ENCODE peak calls at places on chromosomes 7 and 10, in six cellular contexts. One of them, this sample, is unnamed.

GRCh38 chr10:69797959-69798358 is 3.7 kb upstream of the COL13A1 start:
- DNase-seq in SK-N-SH: no peak
- DNase-seq in progenitor cell of endocrine pancreas: no peak
- DNase-seq in cardiac fibroblast: no peak
- DNase-seq in GM13977: no peak
- DNase-seq in adrenal gland: no peak
- DNase-seq in this sample: no peak

GRCh38 chr10:46175311-46175710 is 111.5 kb upstream of the ANTXRL start:
- DNase-seq in cardiac fibroblast: no peak
- DNase-seq in adrenal gland: no peak
- DNase-seq in GM13977: no peak
- DNase-seq in progenitor cell of endocrine pancreas: no peak
- DNase-seq in SK-N-SH: no peak
- DNase-seq in this sample: no peak

GRCh38 chr7:107164092-107164491 is 4.7 kb upstream of the HBP1 start:
- DNase-seq in adrenal gland: no peak
- DNase-seq in GM13977: no peak
- DNase-seq in cardiac fibroblast: peak; percentile 18
- DNase-seq in progenitor cell of endocrine pancreas: no peak
- DNase-seq in SK-N-SH: no peak
- DNase-seq in this sample: no peak

GRCh38 chr10:62543981-62544380 is 169.8 kb downstream of the ZNF365 start:
- DNase-seq in GM13977: no peak
- DNase-seq in adrenal gland: no peak
- DNase-seq in cardiac fibroblast: no peak
- DNase-seq in SK-N-SH: no peak
- DNase-seq in progenitor cell of endocrine pancreas: no peak
- DNase-seq in this sample: no peak

GRCh38 chr7:23529262-23529859 is 2.4 kb downstream of the TRA2A start:
- DNase-seq in cardiac fibroblast: no peak
- DNase-seq in progenitor cell of endocrine pancreas: no peak
- DNase-seq in adrenal gland: peak; percentile 39
- DNase-seq in SK-N-SH: no peak
- DNase-seq in GM13977: no peak
- DNase-seq in this sample: no peak

GRCh38 chr10:23373156-23373555 is 28.6 kb upstream of the C10orf67 start:
- DNase-seq in progenitor cell of endocrine pancreas: no peak
- DNase-seq in adrenal gland: no peak
- DNase-seq in GM13977: no peak
- DNase-seq in SK-N-SH: no peak
- DNase-seq in cardiac fibroblast: no peak
- DNase-seq in this sample: no peak

GRCh38 chr10:88565072-88565471 is 18.0 kb downstream of the RNLS start:
- DNase-seq in GM13977: peak; percentile 23
- DNase-seq in SK-N-SH: peak; percentile 22
- DNase-seq in cardiac fibroblast: peak; percentile 71
- DNase-seq in adrenal gland: no peak
- DNase-seq in progenitor cell of endocrine pancreas: no peak
- DNase-seq in this sample: no peak

GRCh38 chr10:122298598-122299301 is 27.7 kb downstream of the BTBD16 start:
- DNase-seq in adrenal gland: peak; percentile 88
- DNase-seq in GM13977: peak; percentile 77
- DNase-seq in cardiac fibroblast: peak; percentile 83
- DNase-seq in SK-N-SH: peak; percentile 80
- DNase-seq in progenitor cell of endocrine pancreas: peak; percentile 58
- DNase-seq in this sample: peak; percentile 80

GRCh38 chr10:77513783-77514331 is 123.8 kb downstream of the KCNMA1 start:
- DNase-seq in adrenal gland: peak; percentile 94
- DNase-seq in GM13977: no peak
- DNase-seq in SK-N-SH: peak; percentile 82
- DNase-seq in cardiac fibroblast: peak; percentile 73
- DNase-seq in progenitor cell of endocrine pancreas: no peak
- DNase-seq in this sample: no peak

GRCh38 chr10:90138844-90139243 is 437.5 kb downstream of the KIF20B start:
- DNase-seq in adrenal gland: no peak
- DNase-seq in cardiac fibroblast: peak; percentile 53
- DNase-seq in GM13977: no peak
- DNase-seq in SK-N-SH: no peak
- DNase-seq in progenitor cell of endocrine pancreas: no peak
- DNase-seq in this sample: no peak

GRCh38 chr7:96800122-96800521 is 90.5 kb upstream of the SEM1 start:
- DNase-seq in cardiac fibroblast: no peak
- DNase-seq in SK-N-SH: no peak
- DNase-seq in GM13977: no peak
- DNase-seq in adrenal gland: no peak
- DNase-seq in progenitor cell of endocrine pancreas: no peak
- DNase-seq in this sample: no peak

GRCh38 chr7:760006-760405 is 32.9 kb upstream of the PRKAR1B start:
- DNase-seq in progenitor cell of endocrine pancreas: no peak
- DNase-seq in cardiac fibroblast: no peak
- DNase-seq in GM13977: no peak
- DNase-seq in SK-N-SH: no peak
- DNase-seq in adrenal gland: no peak
- DNase-seq in this sample: no peak

GRCh38 chr7:105101864-105102263 is 87.9 kb downstream of the KMT2E start:
- DNase-seq in GM13977: no peak
- DNase-seq in SK-N-SH: no peak
- DNase-seq in progenitor cell of endocrine pancreas: no peak
- DNase-seq in cardiac fibroblast: peak; percentile 28
- DNase-seq in adrenal gland: no peak
- DNase-seq in this sample: no peak
- TF ChIP-seq CTCF in GM13977: no peak
- TF ChIP-seq CTCF in SK-N-SH: no peak
- TF ChIP-seq CTCF in progenitor cell of endocrine pancreas: no peak
- TF ChIP-seq CTCF in cardiac fibroblast: no peak
- TF ChIP-seq CTCF in adrenal gland: no peak
- TF ChIP-seq CTCF in this sample: no peak

GRCh38 chr7:31775511-31775910 is 88.5 kb downstream of the PPP1R17 start:
- DNase-seq in GM13977: no peak
- DNase-seq in SK-N-SH: no peak
- DNase-seq in cardiac fibroblast: no peak
- DNase-seq in adrenal gland: no peak
- DNase-seq in progenitor cell of endocrine pancreas: peak; percentile 13
- DNase-seq in this sample: no peak

GRCh38 chr7:31767686-31768358 is 80.8 kb downstream of the PPP1R17 start:
- DNase-seq in cardiac fibroblast: no peak
- DNase-seq in adrenal gland: no peak
- DNase-seq in SK-N-SH: no peak
- DNase-seq in progenitor cell of endocrine pancreas: no peak
- DNase-seq in GM13977: no peak
- DNase-seq in this sample: no peak

GRCh38 chr7:31776616-31777015 is 89.6 kb downstream of the PPP1R17 start:
- DNase-seq in SK-N-SH: no peak
- DNase-seq in adrenal gland: no peak
- DNase-seq in progenitor cell of endocrine pancreas: no peak
- DNase-seq in GM13977: no peak
- DNase-seq in cardiac fibroblast: peak; percentile 72
- DNase-seq in this sample: no peak

DNA sequence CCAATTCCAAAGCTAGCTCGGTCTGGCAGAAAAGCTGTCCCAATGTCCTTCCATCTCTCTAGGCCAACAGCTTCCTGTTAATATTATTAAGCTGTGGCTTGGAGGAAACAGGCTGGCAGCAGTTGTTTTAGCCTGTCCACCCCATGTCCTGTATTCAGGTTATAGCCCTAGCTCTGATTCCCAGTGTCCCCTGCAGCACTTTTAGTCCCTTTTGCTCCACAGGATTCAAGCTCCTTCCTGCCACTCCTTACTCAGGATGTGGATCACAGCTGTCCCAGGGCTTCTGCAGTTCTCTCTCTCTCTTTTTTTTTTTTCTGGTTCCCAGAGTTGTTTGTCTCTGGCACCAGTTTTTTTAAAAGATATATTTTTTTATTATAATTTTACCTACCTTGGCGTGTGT is 85.2 kb downstream of the PPP1R17 start:
- DNase-seq in progenitor cell of endocrine pancreas: no peak
- DNase-seq in GM13977: no peak
- DNase-seq in cardiac fibroblast: no peak
- DNase-seq in adrenal gland: no peak
- DNase-seq in SK-N-SH: no peak
- DNase-seq in this sample: no peak
- TF ChIP-seq CTCF in progenitor cell of endocrine pancreas: no peak
- TF ChIP-seq CTCF in GM13977: no peak
- TF ChIP-seq CTCF in cardiac fibroblast: no peak
- TF ChIP-seq CTCF in adrenal gland: no peak
- TF ChIP-seq CTCF in SK-N-SH: no peak
- TF ChIP-seq CTCF in this sample: no peak

DNA sequence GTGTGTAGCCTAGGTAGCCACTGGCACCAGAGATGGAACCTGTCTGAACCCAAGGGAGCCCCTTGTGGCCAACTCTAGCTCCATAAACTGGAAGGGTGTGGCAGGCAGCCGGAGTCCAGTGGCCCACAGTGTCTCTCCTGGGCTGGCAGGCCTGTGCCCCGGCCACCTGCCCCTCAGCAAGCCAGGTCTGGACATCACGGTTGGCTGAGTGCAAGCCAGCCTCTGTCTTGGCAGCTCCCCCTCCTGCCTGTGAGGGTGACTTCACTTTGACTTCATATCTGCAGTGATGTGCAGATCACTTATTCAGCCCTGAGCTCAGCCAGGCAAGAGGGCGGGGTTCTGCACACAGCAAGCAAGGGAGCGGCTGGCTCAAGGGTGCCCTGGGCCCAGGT is 1.3 kb upstream of the RET start:
- DNase-seq in adrenal gland: peak; percentile 79
- DNase-seq in progenitor cell of endocrine pancreas: no peak
- DNase-seq in GM13977: peak; percentile 59
- DNase-seq in cardiac fibroblast: peak; percentile 9
- DNase-seq in SK-N-SH: peak; percentile 75
- DNase-seq in this sample: no peak
- TF ChIP-seq CTCF in adrenal gland: no peak
- TF ChIP-seq CTCF in progenitor cell of endocrine pancreas: peak; percentile 33
- TF ChIP-seq CTCF in GM13977: peak; percentile 10
- TF ChIP-seq CTCF in cardiac fibroblast: peak; percentile 12
- TF ChIP-seq CTCF in SK-N-SH: no peak
- TF ChIP-seq CTCF in this sample: no peak

DNA sequence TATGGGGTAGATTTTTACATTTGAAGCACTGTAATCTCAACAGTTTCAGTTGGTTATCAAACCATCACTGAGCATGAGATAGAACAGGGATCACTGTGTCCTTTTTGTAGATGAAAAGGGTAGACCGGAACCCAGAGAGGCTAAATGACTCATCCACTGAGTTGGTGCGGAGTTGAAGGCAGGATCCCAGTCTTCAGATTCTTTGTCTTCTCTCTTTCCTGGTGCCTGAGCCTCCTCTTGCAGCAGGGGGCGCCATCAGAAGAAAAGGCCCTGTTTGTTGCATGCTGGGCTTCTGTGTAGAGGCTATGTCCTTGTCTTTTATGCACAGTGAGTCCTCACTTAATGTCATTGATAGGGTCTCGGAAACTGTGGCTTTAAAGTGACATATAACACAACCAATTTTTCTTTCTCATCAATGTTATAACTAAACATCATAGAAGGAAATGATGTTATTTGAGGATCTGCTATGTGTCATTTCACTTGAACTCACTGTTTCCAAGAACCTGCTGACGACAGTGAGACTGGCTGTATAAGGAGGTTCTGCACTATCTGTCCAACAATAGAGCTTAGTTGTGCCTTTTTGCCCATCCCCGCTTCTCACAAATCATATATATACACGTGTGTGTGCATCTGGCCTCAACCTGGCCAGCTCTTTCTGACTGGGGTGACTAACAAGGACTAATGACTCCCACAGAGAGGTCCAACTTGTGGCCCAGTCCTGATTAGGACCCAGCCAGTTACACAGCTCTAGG is 14.3 kb downstream of the ZNF282 start:
- DNase-seq in GM13977: peak; percentile 74
- DNase-seq in SK-N-SH: peak; percentile 83
- DNase-seq in adrenal gland: peak; percentile 77
- DNase-seq in cardiac fibroblast: peak; percentile 87
- DNase-seq in progenitor cell of endocrine pancreas: no peak
- DNase-seq in this sample: no peak
- TF ChIP-seq CTCF in GM13977: peak; percentile 61
- TF ChIP-seq CTCF in SK-N-SH: peak; percentile 98
- TF ChIP-seq CTCF in adrenal gland: peak; percentile 48
- TF ChIP-seq CTCF in cardiac fibroblast: peak; percentile 85
- TF ChIP-seq CTCF in progenitor cell of endocrine pancreas: peak; percentile 60
- TF ChIP-seq CTCF in this sample: peak; percentile 47